ENCODE peak calls at places on chromosomes 3 and 15, in five cellular contexts. W, Q, U, G and Y are unnamed samples.

GRCh38 chr15:91099616-91100560 is at the start of gene SV2B:
- DNase-seq in G (no peak), U (peak; percentile 75), Q (no peak), W (no peak), Y (peak; percentile 25)

GRCh38 chr3:99118381-99118780 is 216.9 kb upstream of the DCBLD2 start:
- DNase-seq in Q (no peak), W (no peak), G (no peak), U (no peak), Y (no peak)

GRCh38 chr3:127734754-127735473 is 62.2 kb downstream of the ABTB1 start:
- DNase-seq in G (no peak), U (no peak), Q (no peak), W (no peak), Y (no peak)

GRCh38 chr15:69612112-69612511 is 159.5 kb downstream of the RPLP1 start:
- DNase-seq in G (no peak), W (no peak), U (no peak), Q (no peak), Y (no peak)

GRCh38 chr3:175526609-175527280 is 667.6 kb downstream of the NAALADL2 start:
- DNase-seq in G (no peak), W (no peak), Q (no peak), U (no peak), Y (peak; percentile 53)

GRCh38 chr3:100781311-100781710 is 72.0 kb downstream of the TFG start:
- DNase-seq in G (no peak), W (no peak), Q (no peak), U (no peak), Y (no peak)

GRCh38 chr3:102225407-102226132 is 209.2 kb upstream of the ZPLD1 start:
- DNase-seq in G (peak; percentile 42), U (no peak), W (peak; percentile 56), Q (no peak), Y (peak; percentile 83)

GRCh38 chr15:88393719-88394519 is 73.3 kb downstream of the MRPL46 start:
- DNase-seq in W (no peak), G (no peak), U (no peak), Q (no peak), Y (no peak)

GRCh38 chr3:136898549-136898948 is 36.5 kb downstream of the NCK1 start:
- DNase-seq in Q (no peak), W (no peak), U (no peak), G (no peak), Y (no peak)

GRCh38 chr3:47260605-47261004 is 22.0 kb downstream of the KIF9 start:
- DNase-seq in Q (no peak), U (no peak), W (no peak), G (no peak), Y (no peak)

GRCh38 chr3:12932347-12932746 is 91.0 kb upstream of the RPL32 start:
- DNase-seq in U (no peak), W (no peak), Q (no peak), G (no peak), Y (no peak)

GRCh38 chr15:48777645-48778337 is 33.1 kb downstream of the CEP152 start:
- DNase-seq in G (no peak), U (no peak), Q (no peak), W (no peak), Y (no peak)

GRCh38 chr15:61794276-61794675 is 266.0 kb downstream of the VPS13C start:
- DNase-seq in U (no peak), G (no peak), W (no peak), Q (no peak), Y (peak; percentile 44)

GRCh38 chr15:64009798-64010241 is 36.5 kb downstream of the DAPK2 start:
- DNase-seq in G (peak; percentile 84), Q (no peak), W (no peak), U (no peak), Y (no peak)
- TF ChIP-seq JUND in G (no peak), Q (no peak), W (no peak), U (no peak), Y (no peak)

GRCh38 chr3:169356284-169356955 is 307.1 kb downstream of the MECOM start:
- DNase-seq in U (no peak), Q (no peak), G (no peak), W (no peak), Y (no peak)
- TF ChIP-seq JUND in U (no peak), Q (no peak), G (no peak), W (no peak), Y (no peak)

GRCh38 chr3:187777331-187778046 is 32.2 kb upstream of the BCL6 start:
- DNase-seq in W (no peak), U (no peak), Q (no peak), G (peak; percentile 46), Y (no peak)
- TF ChIP-seq JUND in W (no peak), U (no peak), Q (peak; percentile 56), G (no peak), Y (no peak)

DNA sequence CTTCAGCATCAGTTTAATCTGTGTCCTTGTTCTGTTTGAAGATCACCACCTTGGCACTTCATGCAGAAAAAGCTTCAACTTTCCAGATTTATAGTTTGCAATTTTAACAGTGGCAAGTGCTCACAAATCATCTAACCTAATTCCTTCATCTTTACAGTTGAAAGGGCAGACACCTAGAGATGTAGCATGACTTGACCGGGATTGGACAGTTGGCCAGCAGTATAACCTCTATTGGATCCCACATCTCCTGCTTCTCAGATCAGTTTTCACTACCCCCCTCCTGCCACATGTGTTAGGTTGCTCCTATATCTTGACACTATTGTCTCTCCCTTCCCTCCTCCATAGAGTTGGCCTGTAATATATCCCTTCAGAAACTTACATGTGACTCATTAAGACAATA is 206.1 kb upstream of the SEMA6D start:
- DNase-seq in Q (no peak), G (no peak), W (no peak), U (no peak), Y (no peak)
- TF ChIP-seq JUND in Q (no peak), G (no peak), W (no peak), U (no peak), Y (no peak)

GRCh38 chr3:149751551-149751950 is 738 bp downstream of the COMMD2 start:
- DNase-seq in Q (no peak), W (no peak), U (no peak), G (no peak), Y (no peak)
- TF ChIP-seq JUND in Q (no peak), W (no peak), U (no peak), G (no peak), Y (no peak)

GRCh38 chr3:171375704-171376103 is 84.5 kb downstream of the TNIK start:
- DNase-seq in G (no peak), Q (no peak), W (no peak), U (no peak), Y (no peak)

GRCh38 chr3:171372694-171373093 is 87.5 kb downstream of the TNIK start:
- DNase-seq in W (no peak), Q (no peak), U (no peak), G (no peak), Y (no peak)

GRCh38 chr3:171376125-171376947 is 83.9 kb downstream of the TNIK start:
- DNase-seq in W (no peak), Q (no peak), U (no peak), G (no peak), Y (no peak)

GRCh38 chr3:171374260-171374659 is 85.9 kb downstream of the TNIK start:
- DNase-seq in U (no peak), Q (no peak), G (no peak), W (no peak), Y (no peak)

GRCh38 chr3:171374661-171375285 is 85.4 kb downstream of the TNIK start:
- DNase-seq in Q (peak; percentile 21), W (peak; percentile 29), G (no peak), U (no peak), Y (no peak)
- TF ChIP-seq JUND in Q (peak; percentile 64), W (peak; percentile 7), G (no peak), U (no peak), Y (no peak)

DNA sequence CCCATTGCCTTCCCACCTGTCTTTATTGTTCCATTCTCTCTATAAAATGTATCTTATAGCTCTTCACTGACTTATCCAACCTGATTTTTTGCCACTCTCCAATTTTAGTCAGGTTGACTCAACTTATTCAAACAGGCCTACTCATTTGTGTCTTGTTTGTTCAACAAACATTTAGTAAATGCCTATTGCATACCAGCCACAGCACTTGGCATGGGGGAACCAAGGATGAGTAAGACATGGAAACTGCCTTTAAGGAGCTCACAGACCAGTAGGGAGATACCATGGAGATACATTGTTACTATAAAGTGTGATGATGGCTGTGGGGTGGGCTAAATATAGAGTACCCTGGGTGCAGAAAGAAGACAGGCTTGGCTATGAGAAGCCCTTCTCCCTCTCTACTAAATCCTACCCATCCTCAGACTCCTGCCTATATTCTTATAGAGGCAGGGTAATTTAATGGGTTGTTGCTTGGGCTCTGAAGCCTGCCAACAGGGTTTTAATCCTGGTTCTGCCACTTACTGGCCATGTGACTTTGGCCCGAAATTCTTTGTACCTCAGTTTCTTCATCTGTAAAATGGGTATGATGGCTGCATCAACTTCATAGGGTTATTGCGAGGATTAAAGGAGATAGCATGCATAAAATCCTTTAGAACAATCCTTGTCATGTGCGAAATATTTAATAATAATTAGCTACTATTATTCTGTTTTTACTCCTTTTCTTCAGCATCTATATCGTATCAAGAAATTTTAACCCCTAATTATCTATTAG is 348.5 kb upstream of the UMPS start:
- DNase-seq in Q (no peak), U (no peak), G (no peak), W (no peak), Y (peak; percentile 25)
- TF ChIP-seq JUND in Q (no peak), U (no peak), G (no peak), W (no peak), Y (no peak)

GRCh38 chr3:48560648-48561018 is 2.9 kb downstream of the UCN2 start:
- DNase-seq in W (no peak), G (no peak), Q (no peak), U (no peak), Y (no peak)

GRCh38 chr3:48555949-48556795 is 431 bp downstream of the PFKFB4 start:
- DNase-seq in U (no peak), G (no peak), Q (no peak), W (no peak), Y (no peak)

GRCh38 chr3:48556796-48557626 is at the start of gene PFKFB4:
- DNase-seq in U (peak; percentile 100), W (peak; percentile 99), G (peak; percentile 99), Q (peak; percentile 94), Y (peak; percentile 87)

GRCh38 chr3:48561045-48561736 is 2.4 kb downstream of the UCN2 start:
- DNase-seq in Q (peak; percentile 81), U (peak; percentile 86), W (no peak), G (no peak), Y (no peak)

GRCh38 chr3:48558446-48559134 is 2.0 kb upstream of the PFKFB4 start:
- DNase-seq in Q (no peak), U (no peak), W (no peak), G (no peak), Y (no peak)
- TF ChIP-seq JUND in Q (no peak), U (no peak), W (no peak), G (no peak), Y (no peak)